ENCODE peak calls at places on chromosomes 4 and X, in ten cellular contexts. I, G, Q, C, J, M, S, F, W and K are unnamed samples.

GRCh38 chr4:57098945-57099344 is 11.2 kb downstream of the IGFBP7 start:
- DNase-seq in Q (no peak), F (no peak), S (peak; percentile 91), C (peak; percentile 92), G (no peak), W (no peak), M (no peak), J (peak; percentile 38), I (no peak), K (no peak)

GRCh38 chr4:154781126-154781982 is at the start of gene RBM46:
- DNase-seq in F (no peak), I (no peak), M (no peak), G (peak; percentile 78), C (no peak), S (peak; percentile 11), J (no peak), W (no peak), Q (no peak), K (no peak)

GRCh38 chrX:21821875-21822274 is 17.5 kb upstream of the MBTPS2 start:
- DNase-seq in I (no peak), C (no peak), Q (no peak), S (no peak), M (no peak), G (no peak), W (no peak), J (no peak), F (no peak), K (no peak)

GRCh38 chr4:21952549-21952948 is 4.0 kb upstream of the KCNIP4 start:
- DNase-seq in S (no peak), M (no peak), J (no peak), I (no peak), Q (no peak), F (no peak), G (no peak), W (no peak), C (no peak), K (no peak)

GRCh38 chr4:186724861-186725419 is 1.3 kb upstream of the FAT1 start:
- DNase-seq in J (peak; percentile 45), I (peak; percentile 50), C (peak; percentile 56), F (no peak), M (peak; percentile 25), Q (no peak), G (no peak), S (peak; percentile 46), W (no peak), K (no peak)

GRCh38 chrX:115191490-115192243 is 2.5 kb downstream of the RBMXL3 start:
- DNase-seq in G (no peak), J (no peak), C (no peak), Q (no peak), S (no peak), M (no peak), F (no peak), I (no peak), W (no peak), K (no peak)

GRCh38 chr4:77157859-77158486 is 966 bp downstream of the CCNG2 start:
- DNase-seq in M (peak; percentile 89), S (peak; percentile 93), C (peak; percentile 94), G (peak; percentile 95), J (peak; percentile 89), Q (peak; percentile 60), W (peak; percentile 88), F (peak; percentile 87), I (peak; percentile 97), K (peak; percentile 81)

GRCh38 chr4:78560296-78560963 is 8.9 kb downstream of the ANXA3 start:
- DNase-seq in C (peak; percentile 74), J (peak; percentile 75), F (no peak), I (no peak), W (no peak), S (peak; percentile 93), M (peak; percentile 51), Q (no peak), G (no peak), K (no peak)

GRCh38 chr4:101019313-101019712 is 328.0 kb downstream of the PPP3CA start:
- DNase-seq in M (no peak), W (no peak), S (no peak), C (no peak), Q (no peak), G (no peak), I (no peak), F (no peak), J (no peak), K (no peak)

GRCh38 chr4:105837037-105837436 is 58.2 kb upstream of the NPNT start:
- DNase-seq in C (no peak), M (no peak), I (no peak), W (no peak), J (no peak), G (no peak), Q (no peak), F (no peak), S (no peak), K (no peak)

DNA sequence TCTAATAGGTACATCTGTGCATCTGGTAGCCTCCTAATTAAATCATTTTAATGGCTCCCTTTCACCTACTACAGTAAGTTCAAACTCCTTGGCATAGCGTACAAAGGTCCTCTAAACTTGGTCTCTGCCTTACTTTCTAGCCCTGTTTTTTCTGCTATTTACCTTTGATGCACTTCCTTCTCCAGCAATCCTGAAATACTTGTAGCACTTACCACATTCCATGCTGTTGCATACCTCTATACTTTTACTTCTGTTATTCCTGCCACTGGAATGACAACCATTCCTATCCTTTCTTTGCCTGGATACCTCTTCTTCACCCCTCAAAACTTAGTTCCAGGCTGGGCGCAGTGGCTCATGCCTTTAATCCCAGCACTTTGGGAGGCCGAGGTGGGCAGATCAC is 56.6 kb upstream of the LHFPL1 start:
- DNase-seq in I (no peak), W (no peak), Q (no peak), C (no peak), S (no peak), J (no peak), F (no peak), G (peak; percentile 37), M (no peak), K (no peak)
- H3K27ac ChIP-seq in I (no peak overlapping the region), W (no peak overlapping the region), Q (no peak overlapping the region), C (no peak overlapping the region), S (no peak overlapping the region), J (no peak overlapping the region), F (no peak overlapping the region), G (no peak overlapping the region), M (no peak overlapping the region), K (no peak overlapping the region)

GRCh38 chr4:2058264-2059033 is 678 bp upstream of the NAT8L start:
- DNase-seq in J (no peak), M (no peak), G (peak; percentile 57), F (no peak), S (no peak), C (peak; percentile 13), Q (no peak), W (peak; percentile 9), I (peak; percentile 72), K (no peak)

GRCh38 chr4:2061208-2062131 is 2.3 kb downstream of the NAT8L start:
- DNase-seq in W (no peak), Q (no peak), C (no peak), I (no peak), F (no peak), G (no peak), M (no peak), S (no peak), J (no peak), K (no peak)

GRCh38 chr4:2059034-2059725 is at the start of gene NAT8L:
- DNase-seq in I (peak; percentile 86), S (peak; percentile 27), F (no peak), M (no peak), C (no peak), Q (peak; percentile 77), J (no peak), W (peak; percentile 27), G (peak; percentile 83), K (no peak)

GRCh38 chr4:2060578-2061207 is 1.6 kb downstream of the NAT8L start:
- DNase-seq in C (no peak), M (no peak), G (peak; percentile 84), Q (no peak), S (no peak), I (peak; percentile 65), F (peak; percentile 32), J (no peak), W (peak; percentile 10), K (no peak)

GRCh38 chr4:2059726-2060577 is 825 bp downstream of the NAT8L start:
- DNase-seq in S (no peak), G (peak; percentile 54), W (peak; percentile 11), C (peak; percentile 20), F (no peak), Q (no peak), I (peak; percentile 68), M (no peak), J (no peak), K (no peak)
- H3K27ac ChIP-seq in S (no peak overlapping the region), G (no peak overlapping the region), W (no peak overlapping the region), C (no peak overlapping the region), F (no peak overlapping the region), Q (peak overlapping the region; percentile 90), I (no peak overlapping the region), M (no peak overlapping the region), J (no peak overlapping the region), K (peak overlapping the region; percentile 55)

DNA sequence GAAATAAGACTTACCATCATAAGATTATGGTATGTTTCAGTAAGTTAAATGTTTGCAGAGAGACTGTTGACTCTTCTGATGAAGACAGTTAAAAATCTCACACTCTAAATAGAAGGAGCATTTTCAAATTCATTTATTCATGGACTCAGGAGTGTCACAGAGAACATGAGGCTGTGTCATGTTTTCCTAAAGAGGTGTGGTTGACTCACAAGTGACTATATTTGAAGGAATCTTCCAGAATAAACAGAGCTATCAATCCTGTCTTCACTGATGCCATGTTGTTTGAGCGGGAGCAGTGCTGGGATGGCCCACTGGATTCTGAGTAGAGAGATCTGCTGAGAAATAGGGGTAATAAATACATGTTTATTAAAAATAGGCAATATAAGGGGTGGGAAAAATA is 513.7 kb upstream of the NR3C2 start:
- DNase-seq in F (no peak), W (no peak), J (no peak), Q (no peak), S (no peak), I (no peak), M (peak; percentile 1), C (peak; percentile 1), G (no peak), K (no peak)
- H3K27ac ChIP-seq in F (no peak overlapping the region), W (no peak overlapping the region), J (no peak overlapping the region), Q (no peak overlapping the region), S (no peak overlapping the region), I (no peak overlapping the region), M (no peak overlapping the region), C (no peak overlapping the region), G (no peak overlapping the region), K (no peak overlapping the region)

GRCh38 chrX:11382935-11383334 is 89.7 kb downstream of the AMELX start:
- DNase-seq in M (no peak), G (no peak), C (no peak), Q (no peak), J (no peak), S (no peak), I (no peak), F (no peak), W (no peak), K (no peak)

GRCh38 chrX:11375614-11376119 is 82.5 kb downstream of the AMELX start:
- DNase-seq in M (no peak), J (no peak), C (no peak), G (no peak), F (no peak), Q (no peak), W (no peak), S (no peak), I (no peak), K (no peak)

GRCh38 chrX:11376163-11376562 is 83.0 kb downstream of the AMELX start:
- DNase-seq in I (no peak), S (no peak), F (no peak), W (no peak), Q (no peak), G (no peak), C (no peak), J (no peak), M (no peak), K (no peak)

GRCh38 chrX:11381464-11381863 is 88.3 kb downstream of the AMELX start:
- DNase-seq in J (peak; percentile 38), Q (no peak), M (peak; percentile 17), F (peak; percentile 17), G (peak; percentile 62), I (peak; percentile 44), C (peak; percentile 66), S (peak; percentile 77), W (no peak), K (no peak)

GRCh38 chrX:11380187-11380586 is 87.0 kb downstream of the AMELX start:
- DNase-seq in G (no peak), S (no peak), W (no peak), M (no peak), F (no peak), C (peak; percentile 53), J (no peak), I (no peak), Q (no peak), K (no peak)
- H3K27ac ChIP-seq in G (no peak overlapping the region), S (no peak overlapping the region), W (peak overlapping the region; percentile 38), M (no peak overlapping the region), F (peak overlapping the region; percentile 42), C (no peak overlapping the region), J (no peak overlapping the region), I (no peak overlapping the region), Q (no peak overlapping the region), K (no peak overlapping the region)